ENCODE peak calls at places on chromosomes 6 and 20, in four cellular contexts. O is bronchial epithelial cell, A is cardiac fibroblast, W is lower leg skin. D is an unnamed sample.
A peak's percentile ranks its signal among the peaks of the same experiment; 100 is the strongest.

GRCh38 chr6:144697389-144697788 is 412.3 kb downstream of the UTRN start:
- DNase-seq in W (no peak), O (no peak), A (no peak), D (no peak)

GRCh38 chr6:49497308-49497707 is 2.4 kb upstream of the GLYATL3 start:
- DNase-seq in W (no peak), O (no peak), A (no peak), D (no peak)

GRCh38 chr20:35004749-35005462 is 49.2 kb downstream of the MYH7B start:
- DNase-seq in O (no peak), A (no peak), W (peak; percentile 69), D (no peak)

GRCh38 chr6:26286168-26286854 is 78.7 kb upstream of the BTN3A2 start:
- DNase-seq in A (peak; percentile 83), W (peak; percentile 92), O (peak; percentile 64), D (peak; percentile 81)

GRCh38 chr20:33401922-33402369 is 627 bp upstream of the CDK5RAP1 start:
- DNase-seq in W (no peak), O (no peak), A (no peak), D (no peak)

GRCh38 chr6:144197919-144198318 is 47.6 kb downstream of the STX11 start:
- DNase-seq in A (no peak), O (no peak), W (no peak), D (no peak)

GRCh38 chr6:403659-404655 is 12.4 kb downstream of the IRF4 start:
- DNase-seq in W (no peak), A (no peak), O (no peak), D (peak; percentile 40)

GRCh38 chr6:41586564-41586963 is 40.4 kb downstream of the FOXP4 start:
- DNase-seq in O (no peak), W (no peak), A (no peak), D (no peak)

GRCh38 chr6:87731818-87732661 is 30.0 kb upstream of the AKIRIN2 start:
- DNase-seq in W (peak; percentile 98), A (peak; percentile 99), O (peak; percentile 98), D (peak; percentile 87)

GRCh38 chr6:44699082-44699481 is 311.6 kb downstream of the CDC5L start:
- DNase-seq in W (no peak), A (peak; percentile 32), O (no peak), D (peak; percentile 24)

GRCh38 chr6:69835414-69836179 is 30.8 kb upstream of the COL19A1 start:
- DNase-seq in O (peak; percentile 78), A (peak; percentile 88), W (no peak), D (no peak)

GRCh38 chr6:9138856-9139426 is 703.6 kb upstream of the SLC35B3 start:
- DNase-seq in A (no peak), O (no peak), W (no peak), D (no peak)

GRCh38 chr6:32622545-32623401 is 14.4 kb upstream of the HLA-DQA1 start:
- DNase-seq in W (no peak), O (peak; percentile 52), A (no peak), D (no peak)
- TF ChIP-seq CTCF in W (no peak), O (peak; percentile 65), A (no peak), D (no peak)

DNA sequence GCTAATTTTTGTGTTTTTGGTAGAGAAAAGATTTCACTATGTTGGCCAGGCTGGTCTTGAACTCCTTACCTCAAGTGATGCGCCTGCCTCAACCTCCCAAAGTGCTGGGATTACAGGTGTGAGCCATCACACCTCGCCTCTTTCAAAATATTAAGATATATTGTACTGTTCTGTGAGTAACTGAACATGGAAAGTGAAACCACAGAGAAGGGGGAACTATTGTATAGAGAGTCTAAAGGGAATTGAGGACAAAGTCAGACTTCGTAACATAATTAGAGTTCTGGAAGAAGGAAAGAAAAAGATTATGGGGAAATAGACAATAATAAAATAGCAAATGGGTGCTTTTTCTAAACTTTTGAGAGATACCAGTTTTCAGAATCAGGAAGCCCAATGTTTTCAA is 17.4 kb upstream of the AKAP7 start:
- DNase-seq in A (no peak), W (no peak), O (no peak), D (no peak)
- TF ChIP-seq CTCF in A (no peak), W (no peak), O (no peak), D (no peak)

GRCh38 chr6:166307082-166307980 is 861 bp downstream of the PRR18 start:
- DNase-seq in W (no peak), A (no peak), O (no peak), D (no peak)

GRCh38 chr6:166309977-166310376 is 1.8 kb upstream of the PRR18 start:
- DNase-seq in O (no peak), W (no peak), A (no peak), D (no peak)

GRCh38 chr6:166310634-166311033 is 2.4 kb upstream of the PRR18 start:
- DNase-seq in O (no peak), A (no peak), W (no peak), D (peak; percentile 31)

GRCh38 chr6:166307981-166308768 is at the start of gene PRR18:
- DNase-seq in W (no peak), A (no peak), O (no peak), D (no peak)

DNA sequence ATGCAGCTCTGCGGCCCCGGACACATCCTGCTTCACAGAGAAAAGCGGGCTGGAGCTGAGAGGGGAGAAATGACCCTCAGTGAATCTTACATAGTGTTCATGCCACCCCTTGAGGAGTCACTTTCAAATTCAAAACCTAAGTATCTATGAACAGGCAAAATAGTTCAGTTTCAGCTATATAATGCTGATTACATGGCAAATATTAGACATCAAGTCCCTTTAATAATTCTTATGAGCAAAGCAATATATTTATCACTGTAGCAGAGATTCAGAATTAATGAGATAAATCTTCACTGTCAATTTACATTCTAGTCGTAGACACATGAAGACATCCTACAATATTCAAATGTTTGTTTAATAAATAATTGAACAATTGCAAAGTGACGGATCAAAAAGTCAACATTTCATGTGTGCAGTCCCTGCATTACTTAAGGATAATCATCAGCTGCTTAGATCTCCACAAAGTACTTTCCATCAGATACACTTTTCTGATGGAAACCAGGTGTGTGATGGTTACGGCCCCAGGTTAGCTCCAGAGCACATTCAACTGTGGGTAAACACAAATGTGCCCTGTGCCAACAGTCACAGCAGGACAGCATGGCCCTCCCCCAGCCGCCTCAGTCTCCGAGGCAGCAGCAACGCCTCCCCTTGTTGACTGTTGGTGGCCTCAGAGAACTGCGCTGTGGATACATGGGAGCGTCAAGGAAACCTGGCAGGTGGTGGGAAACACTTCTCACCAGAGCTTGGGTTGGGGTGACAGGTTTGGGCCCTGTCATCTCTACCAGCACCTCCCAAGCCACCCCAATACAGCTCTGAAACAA is 787 bp upstream of the PRR18 start:
- DNase-seq in A (no peak), O (no peak), W (no peak), D (no peak)
- TF ChIP-seq CTCF in A (no peak), O (no peak), W (no peak), D (no peak)

GRCh38 chr20:63858393-63859165 is 2.7 kb upstream of the ABHD16B start:
- DNase-seq in O (no peak), W (no peak), A (peak; percentile 87), D (no peak)
- TF ChIP-seq CTCF in O (peak; percentile 23), W (no peak), A (peak; percentile 53), D (no peak)

DNA sequence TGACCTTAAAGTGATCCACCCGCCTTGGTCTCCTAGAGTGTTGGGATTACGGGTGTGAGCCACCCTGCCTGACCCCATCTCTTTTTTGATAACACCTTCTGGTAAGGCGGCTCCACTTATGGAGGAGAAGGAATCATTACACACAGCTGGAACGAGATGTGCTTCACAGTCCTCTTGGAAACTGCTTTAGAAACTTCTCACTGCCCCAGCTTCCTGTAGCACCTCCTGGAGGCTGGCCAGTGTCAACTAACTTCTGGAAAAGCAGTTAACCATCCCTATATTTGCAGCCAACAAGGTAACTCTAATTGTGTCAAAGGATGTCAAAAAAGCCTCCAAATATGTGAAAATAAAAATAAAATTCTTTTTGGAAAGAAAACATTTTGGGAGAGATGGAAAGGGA is 48.8 kb upstream of the BCLAF1 start:
- DNase-seq in W (no peak), O (no peak), A (no peak), D (no peak)
- TF ChIP-seq CTCF in W (no peak), O (no peak), A (no peak), D (no peak)

D was measured in coronary artery.